ENCODE peak calls at places on chromosome 16, in seven cellular contexts. R, J, V, U, B, C and T are unnamed samples. For H3K36me3, the result is how much of the 10 kb centered on the place peaks cover.

GRCh38 chr16:57185446-57185944 is 344 bp downstream of the PSME3IP1 start:
- DNase-seq in R (peak), J (no peak), V (peak), U (peak), B (no peak), C (peak), T (no peak)

GRCh38 chr16:84332975-84333684 is 35.2 kb upstream of the ATP2C2 start:
- DNase-seq in R (no peak), J (peak), V (no peak), U (no peak), B (peak), C (peak), T (peak)

GRCh38 chr16:19001788-19002187 is 18.1 kb downstream of the TMC7 start:
- DNase-seq in R (no peak), J (no peak), V (no peak), U (no peak), B (no peak), C (no peak), T (no peak)

GRCh38 chr16:35146723-35147458 is 1687.5 kb downstream of the TP53TG3F start:
- DNase-seq in R (no peak), J (no peak), V (no peak), U (no peak), B (no peak), C (no peak), T (no peak)

GRCh38 chr16:66251406-66252160 is 114.9 kb upstream of the CDH5 start:
- DNase-seq in R (no peak), J (peak), V (no peak), U (no peak), B (no peak), C (no peak), T (no peak)

GRCh38 chr16:79261461-79261860 is 339.1 kb downstream of the MAF start:
- DNase-seq in R (peak), J (peak), V (peak), U (peak), B (peak), C (no peak), T (peak)

GRCh38 chr16:82658796-82659195 is 32.0 kb downstream of the CDH13 start:
- DNase-seq in R (no peak), J (no peak), V (no peak), U (no peak), B (no peak), C (no peak), T (no peak)

GRCh38 chr16:66459878-66460277 is 32.8 kb downstream of the BEAN1 start:
- DNase-seq in R (no peak), J (no peak), V (no peak), U (no peak), B (peak), C (no peak), T (peak)

GRCh38 chr16:24013733-24014645 is 178.2 kb downstream of the PRKCB start:
- DNase-seq in R (no peak), J (no peak), V (no peak), U (no peak), B (no peak), C (peak), T (peak)

GRCh38 chr16:85563515-85564276 is 49.4 kb upstream of the GSE1 start:
- DNase-seq in R (peak), J (peak), V (peak), U (peak), B (peak), C (peak), T (no peak)

GRCh38 chr16:79843631-79844043 is 243.1 kb upstream of the MAF start:
- DNase-seq in R (no peak), J (no peak), V (no peak), U (no peak), B (no peak), C (no peak), T (no peak)

GRCh38 chr16:9297437-9298113 is 206.1 kb downstream of the HAPSTR1 start:
- DNase-seq in R (peak), J (no peak), V (peak), U (no peak), B (peak), C (no peak), T (peak)

GRCh38 chr16:27495191-27495590 is 54.5 kb downstream of the GTF3C1 start:
- DNase-seq in R (no peak), J (no peak), V (no peak), U (no peak), B (no peak), C (peak), T (no peak)

GRCh38 chr16:87367556-87367955 is 16.0 kb downstream of the FBXO31 start:
- DNase-seq in R (peak), J (peak), V (no peak), U (no peak), B (no peak), C (no peak), T (no peak)
- TF ChIP-seq CTCF in R (no peak), J (no peak), V (no peak), U (no peak), B (no peak), C (no peak), T (no peak)

GRCh38 chr16:3690991-3691720 is 26.2 kb downstream of the TRAP1 start:
- DNase-seq in R (no peak), J (peak), V (no peak), U (no peak), B (no peak), C (no peak), T (no peak)
- H3K36me3 ChIP-seq in R (under half), J (under half), V (under half), U (under half), B (under half), C (under half), T (half or more)

DNA sequence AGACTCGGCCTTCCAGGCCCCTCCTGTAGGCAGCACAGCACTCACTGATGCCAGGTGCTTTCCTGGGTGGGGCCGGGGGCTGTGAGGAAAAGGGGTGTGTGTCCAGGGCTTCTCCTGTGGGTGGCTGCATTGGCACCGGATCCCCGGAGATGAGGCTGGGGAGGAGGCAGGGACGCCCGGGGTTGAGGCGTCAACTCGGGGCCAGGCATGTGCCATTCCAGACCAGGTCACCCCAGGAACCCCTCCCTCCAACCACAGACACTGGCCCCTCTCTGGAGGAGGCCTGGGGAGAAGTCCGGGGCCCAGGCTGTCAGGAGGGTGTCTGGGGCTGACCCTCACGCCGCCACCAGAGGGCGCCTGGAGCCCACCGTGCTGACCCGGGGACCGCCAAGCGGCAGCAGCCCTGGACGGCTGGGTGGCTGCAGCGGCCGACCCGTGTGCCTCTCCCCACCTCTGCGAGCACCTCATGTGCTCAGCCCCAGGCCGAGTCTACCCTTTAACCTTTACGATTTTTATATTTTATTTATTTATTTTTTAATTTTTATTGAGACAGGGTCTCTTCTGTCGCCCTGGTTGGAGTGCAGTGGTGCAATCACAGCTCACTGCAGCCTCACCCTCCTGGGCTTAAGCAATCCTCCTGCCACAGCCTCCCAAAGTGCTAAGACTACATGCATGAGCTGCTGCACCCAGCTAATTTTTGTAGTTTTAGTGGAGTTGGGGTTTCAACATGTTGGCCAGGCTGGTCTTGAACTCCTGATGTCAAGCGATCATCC is 3.2 kb upstream of the METRN start:
- DNase-seq in R (peak), J (peak), V (peak), U (peak), B (peak), C (peak), T (peak)
- H3K27ac ChIP-seq in R (peak), J (no peak), V (no peak), U (no peak), B (no peak), C (no peak), T (no peak)

GRCh38 chr16:67942200-67942509 is 1.8 kb downstream of the LCAT start:
- DNase-seq in R (peak), J (no peak), V (no peak), U (no peak), B (peak), C (no peak), T (peak)
- TF ChIP-seq CTCF in R (peak), J (peak), V (peak), U (peak), B (peak), C (peak), T (peak)

DNA sequence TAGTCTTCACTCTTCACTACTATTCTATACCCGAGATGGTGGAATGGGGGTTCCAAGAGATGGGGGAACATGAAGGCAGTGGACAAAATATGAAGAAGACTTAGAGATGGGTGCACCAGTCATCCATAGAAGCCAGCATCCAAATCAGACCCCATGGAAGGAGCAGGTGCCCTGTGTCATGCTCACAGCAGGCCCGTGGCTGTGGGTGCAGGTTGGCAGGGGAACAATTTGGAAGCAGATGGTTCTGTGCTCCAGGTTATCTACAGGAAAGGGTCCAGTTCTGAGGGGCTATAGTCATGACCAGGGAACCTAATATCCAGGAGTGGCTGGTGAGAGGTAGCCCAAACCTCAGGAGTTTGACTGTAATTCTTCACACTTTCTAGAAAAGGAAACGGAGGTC is 9.6 kb upstream of the LPCAT2 start:
- DNase-seq in R (no peak), J (no peak), V (no peak), U (no peak), B (no peak), C (no peak), T (no peak)
- H3K36me3 ChIP-seq in R (half or more), J (under half), V (under half), U (under half), B (under half), C (under half), T (under half)

GRCh38 chr16:89253548-89254287 is 36.2 kb downstream of the ZNF778 start:
- DNase-seq in R (no peak), J (no peak), V (no peak), U (no peak), B (no peak), C (no peak), T (no peak)

GRCh38 chr16:89261691-89262563 is 44.4 kb downstream of the ZNF778 start:
- DNase-seq in R (no peak), J (no peak), V (no peak), U (no peak), B (no peak), C (no peak), T (no peak)

GRCh38 chr16:89257757-89258465 is 40.4 kb downstream of the ZNF778 start:
- DNase-seq in R (peak), J (no peak), V (no peak), U (no peak), B (no peak), C (no peak), T (no peak)

GRCh38 chr16:89257281-89257731 is 39.8 kb downstream of the ZNF778 start:
- DNase-seq in R (peak), J (no peak), V (no peak), U (no peak), B (peak), C (no peak), T (no peak)

DNA sequence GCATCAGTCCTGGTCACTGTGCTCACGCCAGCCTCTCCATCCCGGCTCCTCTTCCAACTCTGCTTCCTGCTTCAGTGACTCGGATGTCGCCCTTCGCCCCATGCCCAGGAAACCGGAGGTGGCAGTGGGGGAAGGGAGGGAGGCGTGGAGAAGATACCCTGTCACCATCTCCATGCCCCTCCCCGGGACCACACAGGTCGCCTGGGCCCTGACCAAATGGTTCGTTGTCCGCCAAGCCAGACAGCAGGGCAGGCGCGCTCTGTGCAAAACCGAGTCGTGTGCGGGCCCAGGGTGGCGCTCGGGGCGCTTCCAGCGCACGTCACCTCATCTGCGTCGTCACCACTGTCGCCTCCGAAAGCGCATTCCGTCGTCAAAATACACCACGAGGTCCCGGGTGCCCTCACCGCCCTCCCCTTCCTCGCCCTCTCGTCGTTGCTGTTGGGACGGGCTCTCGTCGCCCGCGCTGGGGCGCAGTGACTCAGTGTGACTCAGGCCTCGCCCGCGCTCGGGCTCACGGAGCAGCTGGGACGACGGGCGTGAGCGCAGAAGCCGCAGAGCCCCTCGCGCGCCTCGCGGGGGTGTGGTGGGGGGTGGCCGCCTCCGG is 39.2 kb downstream of the ZNF778 start:
- DNase-seq in R (peak), J (peak), V (no peak), U (peak), B (peak), C (peak), T (no peak)
- H3K27ac ChIP-seq in R (no peak), J (no peak), V (no peak), U (no peak), B (no peak), C (peak), T (no peak)

DNA sequence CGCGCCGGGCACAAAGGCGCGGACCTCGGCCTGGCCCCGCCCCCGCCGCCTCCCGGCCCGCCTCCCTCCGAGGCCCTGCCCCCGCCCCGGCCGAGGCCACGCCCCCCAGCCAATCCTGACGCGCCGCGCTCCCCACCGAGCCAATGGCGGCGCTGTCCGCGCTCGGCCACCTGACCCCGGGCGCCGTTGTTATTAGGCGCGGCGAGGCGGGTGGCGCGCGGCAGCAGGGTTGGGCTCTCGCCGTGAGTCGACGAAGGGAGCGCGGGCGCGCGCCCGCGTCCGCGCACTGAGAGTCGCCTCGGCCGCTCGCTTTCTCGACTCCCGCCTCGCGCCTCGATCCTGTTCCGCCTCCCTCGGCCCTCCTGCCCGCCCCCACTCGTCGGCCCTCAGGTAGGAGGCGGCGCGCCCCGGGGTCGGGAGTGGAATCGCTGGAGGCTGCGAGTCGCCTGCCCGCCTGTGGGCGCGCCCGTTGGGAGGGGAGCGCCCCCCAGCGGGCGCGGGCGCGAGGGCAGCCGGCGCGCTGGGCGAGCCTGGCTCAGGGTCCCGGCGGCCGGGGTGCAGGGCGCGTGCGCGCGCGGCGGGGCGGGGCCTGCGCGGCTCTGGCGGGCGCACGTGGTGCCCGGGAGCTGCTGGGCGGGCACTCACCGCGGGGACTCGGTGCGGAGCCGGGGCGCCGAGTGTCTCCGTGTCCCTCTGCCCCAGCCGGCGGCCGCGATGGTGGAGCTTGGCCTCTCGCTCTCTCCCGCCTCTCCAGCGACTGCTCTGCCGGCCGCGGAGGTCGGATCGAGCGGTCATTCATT is 405 bp upstream of the CBLN1 start:
- DNase-seq in R (peak), J (peak), V (peak), U (peak), B (peak), C (peak), T (peak)
- TF ChIP-seq CTCF in R (peak), J (peak), V (peak), U (peak), B (peak), C (no peak), T (peak)

GRCh38 chr16:89402962-89403361 is 87.4 kb downstream of the ANKRD11 start:
- DNase-seq in R (no peak), J (no peak), V (no peak), U (no peak), B (no peak), C (no peak), T (no peak)
- H3K36me3 ChIP-seq in R (under half), J (under half), V (under half), U (under half), B (under half), C (under half), T (under half)

GRCh38 chr16:11310997-11311561 is 29.9 kb upstream of the PRM1 start:
- DNase-seq in R (no peak), J (no peak), V (no peak), U (no peak), B (no peak), C (no peak), T (no peak)

GRCh38 chr16:11312718-11313492 is 31.8 kb upstream of the PRM1 start:
- DNase-seq in R (no peak), J (no peak), V (no peak), U (no peak), B (peak), C (peak), T (no peak)

GRCh38 chr16:11309895-11310633 is 28.9 kb upstream of the PRM1 start:
- DNase-seq in R (no peak), J (no peak), V (no peak), U (no peak), B (no peak), C (no peak), T (no peak)

GRCh38 chr16:11308493-11309283 is 27.6 kb upstream of the PRM1 start:
- DNase-seq in R (no peak), J (no peak), V (no peak), U (no peak), B (no peak), C (no peak), T (no peak)

DNA sequence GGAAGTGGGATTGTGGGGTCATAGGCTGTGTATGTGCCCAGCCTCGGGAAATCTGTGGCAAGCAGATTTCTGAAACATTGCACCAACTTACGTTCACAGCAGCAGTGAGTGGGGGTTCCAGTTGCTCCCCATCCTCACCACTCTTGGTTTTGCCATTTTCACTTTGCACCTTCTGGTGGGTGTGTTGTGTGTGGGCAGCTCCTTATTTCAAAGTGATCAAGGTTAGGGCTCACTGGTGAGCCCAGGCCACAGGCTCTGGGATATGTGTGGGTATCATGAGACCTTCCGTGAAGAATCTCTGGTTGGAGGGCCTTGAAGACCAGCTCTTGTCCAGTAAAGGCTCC is 29.5 kb upstream of the PRM1 start:
- DNase-seq in R (no peak), J (no peak), V (no peak), U (no peak), B (no peak), C (no peak), T (no peak)
- H3K27ac ChIP-seq in R (no peak), J (no peak), V (no peak), U (peak), B (no peak), C (peak), T (no peak)

DNA sequence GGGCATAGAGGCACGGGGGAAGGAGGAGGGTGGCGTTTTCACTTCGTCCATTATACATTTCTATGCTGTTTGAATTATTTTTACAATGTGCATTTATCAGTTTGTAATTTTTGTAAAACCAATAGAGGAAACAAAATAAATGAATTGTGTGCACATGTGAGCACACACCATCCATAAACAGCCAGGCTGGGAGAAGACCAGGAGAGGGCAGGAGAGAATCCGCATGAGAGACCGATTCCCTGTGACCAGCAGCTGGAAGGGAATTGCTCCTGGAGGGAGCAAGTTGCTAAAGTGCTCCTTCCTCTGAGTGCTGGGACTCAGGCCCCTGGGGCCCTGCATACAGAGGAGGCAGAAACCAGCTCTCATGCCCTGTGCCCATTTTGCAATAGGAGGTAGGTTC is 126.0 kb downstream of the ABCC12 start:
- DNase-seq in R (no peak), J (no peak), V (no peak), U (no peak), B (no peak), C (no peak), T (no peak)
- TF ChIP-seq CTCF in R (peak), J (no peak), V (no peak), U (peak), B (peak), C (no peak), T (no peak)